ENCODE peak calls at places on chromosomes 6 and 20, in seven cellular contexts. One of them, this sample, is unnamed.

GRCh38 chr6:75128881-75129570 is 76.8 kb downstream of the COL12A1 start:
- DNase-seq in cardiac muscle cell: no peak
- DNase-seq in COLO829: no peak
- DNase-seq in brain microvascular endothelial cell: no peak
- DNase-seq in glutamatergic neuron: no peak
- DNase-seq in CD8-positive, alpha-beta T cell: no peak
- DNase-seq in lower lobe of right lung: no peak
- DNase-seq in this sample: no peak

GRCh38 chr6:46948699-46949098 is 27.0 kb upstream of the ADGRF5 start:
- DNase-seq in cardiac muscle cell: peak
- DNase-seq in COLO829: no peak
- DNase-seq in brain microvascular endothelial cell: peak
- DNase-seq in glutamatergic neuron: no peak
- DNase-seq in CD8-positive, alpha-beta T cell: no peak
- DNase-seq in lower lobe of right lung: no peak
- DNase-seq in this sample: no peak

GRCh38 chr20:17663486-17663885 is 18.6 kb downstream of the RRBP1 start:
- DNase-seq in cardiac muscle cell: no peak
- DNase-seq in COLO829: no peak
- DNase-seq in brain microvascular endothelial cell: peak
- DNase-seq in glutamatergic neuron: no peak
- DNase-seq in CD8-positive, alpha-beta T cell: no peak
- DNase-seq in lower lobe of right lung: no peak
- DNase-seq in this sample: no peak

GRCh38 chr20:36881888-36882287 is 6.0 kb downstream of the TLDC2 start:
- DNase-seq in cardiac muscle cell: no peak
- DNase-seq in COLO829: peak
- DNase-seq in brain microvascular endothelial cell: no peak
- DNase-seq in glutamatergic neuron: no peak
- DNase-seq in CD8-positive, alpha-beta T cell: no peak
- DNase-seq in lower lobe of right lung: no peak
- DNase-seq in this sample: no peak

GRCh38 chr6:36834576-36835293 is 4.5 kb downstream of the CPNE5 start:
- DNase-seq in cardiac muscle cell: peak
- DNase-seq in COLO829: no peak
- DNase-seq in brain microvascular endothelial cell: no peak
- DNase-seq in glutamatergic neuron: peak
- DNase-seq in CD8-positive, alpha-beta T cell: no peak
- DNase-seq in lower lobe of right lung: no peak
- DNase-seq in this sample: no peak

GRCh38 chr6:156995502-156995901 is 218.3 kb downstream of the ARID1B start:
- DNase-seq in cardiac muscle cell: no peak
- DNase-seq in COLO829: no peak
- DNase-seq in brain microvascular endothelial cell: no peak
- DNase-seq in glutamatergic neuron: no peak
- DNase-seq in CD8-positive, alpha-beta T cell: no peak
- DNase-seq in lower lobe of right lung: no peak
- DNase-seq in this sample: no peak

GRCh38 chr20:53736122-53736756 is 142.6 kb upstream of the ZNF217 start:
- DNase-seq in cardiac muscle cell: peak
- DNase-seq in COLO829: peak
- DNase-seq in brain microvascular endothelial cell: no peak
- DNase-seq in glutamatergic neuron: no peak
- DNase-seq in CD8-positive, alpha-beta T cell: no peak
- DNase-seq in lower lobe of right lung: no peak
- DNase-seq in this sample: no peak

GRCh38 chr20:57664476-57664875 is 44.2 kb upstream of the ZBP1 start:
- DNase-seq in cardiac muscle cell: no peak
- DNase-seq in COLO829: no peak
- DNase-seq in brain microvascular endothelial cell: no peak
- DNase-seq in glutamatergic neuron: peak
- DNase-seq in CD8-positive, alpha-beta T cell: no peak
- DNase-seq in lower lobe of right lung: peak
- DNase-seq in this sample: no peak

GRCh38 chr20:44746367-44747165 is 901 bp downstream of the KCNK15 start:
- DNase-seq in cardiac muscle cell: no peak
- DNase-seq in COLO829: no peak
- DNase-seq in brain microvascular endothelial cell: no peak
- DNase-seq in glutamatergic neuron: peak
- DNase-seq in CD8-positive, alpha-beta T cell: no peak
- DNase-seq in lower lobe of right lung: peak
- DNase-seq in this sample: no peak

GRCh38 chr6:34916348-34916967 is 27.4 kb downstream of the ANKS1A start:
- DNase-seq in cardiac muscle cell: no peak
- DNase-seq in COLO829: no peak
- DNase-seq in brain microvascular endothelial cell: no peak
- DNase-seq in glutamatergic neuron: no peak
- DNase-seq in CD8-positive, alpha-beta T cell: no peak
- DNase-seq in lower lobe of right lung: no peak
- DNase-seq in this sample: no peak

GRCh38 chr20:25699914-25700313 is 3.3 kb upstream of the ZNF337 start:
- DNase-seq in cardiac muscle cell: no peak
- DNase-seq in COLO829: no peak
- DNase-seq in brain microvascular endothelial cell: no peak
- DNase-seq in glutamatergic neuron: no peak
- DNase-seq in CD8-positive, alpha-beta T cell: no peak
- DNase-seq in lower lobe of right lung: no peak
- DNase-seq in this sample: no peak

GRCh38 chr20:37856932-37857660 is 45.8 kb upstream of the VSTM2L start:
- DNase-seq in cardiac muscle cell: no peak
- DNase-seq in COLO829: peak
- DNase-seq in brain microvascular endothelial cell: peak
- DNase-seq in glutamatergic neuron: no peak
- DNase-seq in CD8-positive, alpha-beta T cell: no peak
- DNase-seq in lower lobe of right lung: no peak
- DNase-seq in this sample: no peak

GRCh38 chr20:57560554-57561355 is at the start of gene PCK1:
- DNase-seq in cardiac muscle cell: no peak
- DNase-seq in COLO829: no peak
- DNase-seq in brain microvascular endothelial cell: peak
- DNase-seq in glutamatergic neuron: no peak
- DNase-seq in CD8-positive, alpha-beta T cell: no peak
- DNase-seq in lower lobe of right lung: no peak
- DNase-seq in this sample: no peak

GRCh38 chr20:22333885-22334545 is 250.4 kb downstream of the FOXA2 start:
- DNase-seq in cardiac muscle cell: peak
- DNase-seq in COLO829: peak
- DNase-seq in brain microvascular endothelial cell: peak
- DNase-seq in glutamatergic neuron: peak
- DNase-seq in CD8-positive, alpha-beta T cell: peak
- DNase-seq in lower lobe of right lung: peak
- DNase-seq in this sample: peak

GRCh38 chr6:143325379-143326140 is 124.9 kb downstream of the ADAT2 start:
- DNase-seq in cardiac muscle cell: no peak
- DNase-seq in COLO829: no peak
- DNase-seq in brain microvascular endothelial cell: peak
- DNase-seq in glutamatergic neuron: no peak
- DNase-seq in CD8-positive, alpha-beta T cell: no peak
- DNase-seq in lower lobe of right lung: no peak
- DNase-seq in this sample: peak

GRCh38 chr6:135212020-135212806 is 31.1 kb downstream of the MYB start:
- DNase-seq in cardiac muscle cell: no peak
- DNase-seq in COLO829: peak
- DNase-seq in brain microvascular endothelial cell: no peak
- DNase-seq in glutamatergic neuron: no peak
- DNase-seq in CD8-positive, alpha-beta T cell: no peak
- DNase-seq in lower lobe of right lung: no peak
- DNase-seq in this sample: peak